ENCODE peak calls at places on chromosomes 7 and 10, in seven cellular contexts. N is colonic mucosa, T is heart left ventricle, Y is small intestine, I is kidney, K is hepatocyte, R is cardiac muscle cell. G is an unnamed sample. For H3K9me3, the result is how much of the 10 kb centered on the place peaks cover.

GRCh38 chr7:46571996-46572395 is 650.9 kb upstream of the IGFBP3 start:
- DNase-seq in R (no peak), I (no peak), K (no peak), Y (no peak), N (no peak), T (no peak), G (no peak)

GRCh38 chr10:112811741-112812551 is 138.1 kb upstream of the TCF7L2 start:
- DNase-seq in T (no peak), R (no peak), N (peak), K (peak), Y (peak), I (peak), G (no peak)

GRCh38 chr7:18177129-18177814 is 149.6 kb upstream of the PRPS1L1 start:
- DNase-seq in I (no peak), Y (no peak), T (no peak), R (no peak), N (no peak), K (no peak), G (no peak)

GRCh38 chr7:20021834-20022233 is 195.3 kb downstream of the MACC1 start:
- DNase-seq in K (no peak), N (no peak), T (no peak), R (no peak), Y (no peak), I (no peak), G (no peak)

GRCh38 chr10:126917975-126918908 is 13.0 kb downstream of the DOCK1 start:
- DNase-seq in R (peak), N (no peak), Y (no peak), K (no peak), I (peak), T (no peak), G (no peak)

GRCh38 chr10:132493756-132494290 is 43.8 kb upstream of the INPP5A start:
- DNase-seq in I (no peak), R (no peak), K (no peak), N (no peak), Y (no peak), T (peak), G (no peak)

GRCh38 chr7:101832681-101833375 is 15.4 kb downstream of the CUX1 start:
- DNase-seq in T (no peak), K (no peak), I (no peak), N (no peak), R (no peak), Y (no peak), G (no peak)

GRCh38 chr10:87767253-87767652 is 50.8 kb downstream of the ATAD1 start:
- DNase-seq in R (no peak), I (no peak), T (no peak), N (no peak), Y (no peak), K (no peak), G (no peak)

GRCh38 chr7:121000091-121000983 is 11.8 kb downstream of the CPED1 start:
- DNase-seq in N (no peak), I (no peak), K (no peak), Y (no peak), T (no peak), R (no peak), G (no peak)

GRCh38 chr10:122780391-122780790 is 65.3 kb downstream of the CUZD1 start:
- DNase-seq in Y (no peak), N (no peak), R (no peak), T (no peak), K (no peak), I (no peak), G (no peak)

GRCh38 chr7:131219277-131220041 is 108.2 kb upstream of the MKLN1 start:
- DNase-seq in I (no peak), R (no peak), N (no peak), Y (peak), T (peak), K (no peak), G (no peak)

GRCh38 chr10:86048571-86048970 is 318.0 kb downstream of the GRID1 start:
- DNase-seq in T (no peak), K (no peak), R (no peak), N (no peak), Y (no peak), I (no peak), G (no peak)

GRCh38 chr10:97321032-97321806 is 2.1 kb downstream of the FRAT1 start:
- DNase-seq in N (peak), T (peak), I (peak), K (peak), R (no peak), Y (peak), G (no peak)

GRCh38 chr10:75430000-75430763 is 1.2 kb upstream of the LRMDA start:
- DNase-seq in Y (peak), R (no peak), T (peak), I (peak), N (peak), K (peak), G (no peak)

GRCh38 chr10:4450981-4451501 is 375.0 kb upstream of the AKR1E2 start:
- DNase-seq in R (no peak), Y (no peak), K (no peak), I (no peak), N (no peak), T (no peak), G (no peak)

GRCh38 chr7:137820677-137821420 is 25.9 kb downstream of the DGKI start:
- DNase-seq in N (peak), K (peak), T (peak), I (peak), Y (no peak), R (peak), G (no peak)

GRCh38 chr7:15647309-15647708 is 39.2 kb downstream of the MEOX2 start:
- DNase-seq in Y (no peak), K (no peak), T (no peak), R (no peak), N (no peak), I (no peak), G (no peak)

GRCh38 chr10:19325581-19325980 is 277.0 kb downstream of the MALRD1 start:
- DNase-seq in K (no peak), N (no peak), T (no peak), Y (peak), I (no peak), R (no peak), G (no peak)

GRCh38 chr7:37379546-37379945 is 69.1 kb downstream of the ELMO1 start:
- DNase-seq in R (no peak), T (no peak), K (no peak), N (no peak), I (no peak), Y (no peak), G (no peak)

GRCh38 chr7:158007697-158008257 is 579.8 kb downstream of the PTPRN2 start:
- DNase-seq in N (no peak), Y (no peak), I (peak), R (no peak), T (no peak), K (no peak), G (no peak)
- H3K9me3 ChIP-seq in N (under half), Y (under half), I (under half), R (under half), T (under half), K (under half), G (under half)

DNA sequence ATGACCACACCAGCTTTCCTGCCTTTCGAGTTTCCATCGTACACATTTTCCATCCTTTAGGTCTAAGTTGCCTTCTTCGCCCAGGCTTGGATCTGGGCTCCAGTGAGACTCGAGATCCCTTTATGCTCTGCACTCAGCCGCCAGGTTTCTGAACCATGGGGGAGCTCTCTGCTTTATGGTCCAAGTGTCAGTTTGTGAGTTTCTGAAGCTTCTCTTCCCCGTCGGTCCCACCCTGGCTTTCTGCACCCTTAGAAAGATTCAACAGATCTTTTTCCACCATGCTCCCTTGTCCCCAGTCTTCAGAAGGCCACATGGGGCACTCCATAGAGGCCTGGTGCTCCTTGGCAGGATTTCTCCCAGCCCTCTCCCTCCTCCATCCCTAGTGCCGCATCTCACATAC is 402.0 kb downstream of the PTPRN2 start:
- DNase-seq in R (no peak), T (no peak), K (no peak), I (no peak), Y (no peak), N (no peak), G (no peak)
- H3K9me3 ChIP-seq in R (under half), T (under half), K (under half), I (under half), Y (under half), N (under half), G (under half)

DNA sequence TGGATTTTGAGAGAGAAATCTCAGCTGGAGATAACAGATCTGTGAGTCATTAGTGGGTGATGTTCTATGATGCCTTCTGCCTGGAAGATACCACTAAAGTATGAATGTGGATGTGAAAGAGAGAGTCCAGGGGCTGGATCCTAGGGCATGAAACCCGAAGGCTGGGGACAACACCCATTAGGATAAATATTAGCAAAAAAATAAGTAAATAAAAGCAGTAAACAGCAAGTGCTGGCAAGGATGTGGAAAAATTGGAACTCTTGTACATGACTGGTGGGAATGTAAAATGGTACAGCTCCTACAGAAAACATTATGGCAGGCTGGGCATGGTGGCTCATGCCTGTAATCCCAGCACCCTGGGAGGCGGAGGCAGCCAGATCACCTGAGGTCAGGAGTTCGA is 16.6 kb upstream of the MGMT start:
- DNase-seq in K (no peak), T (no peak), N (no peak), I (no peak), Y (no peak), R (no peak), G (no peak)
- H3K9me3 ChIP-seq in K (under half), T (under half), N (under half), I (under half), Y (under half), R (under half), G (under half)

GRCh38 chr7:72042855-72043254 is 369.3 kb downstream of the CALN1 start:
- DNase-seq in R (no peak), Y (no peak), T (no peak), K (no peak), N (no peak), I (no peak), G (no peak)
- H3K9me3 ChIP-seq in R (under half), Y (under half), T (under half), K (under half), N (under half), I (under half), G (under half)

DNA sequence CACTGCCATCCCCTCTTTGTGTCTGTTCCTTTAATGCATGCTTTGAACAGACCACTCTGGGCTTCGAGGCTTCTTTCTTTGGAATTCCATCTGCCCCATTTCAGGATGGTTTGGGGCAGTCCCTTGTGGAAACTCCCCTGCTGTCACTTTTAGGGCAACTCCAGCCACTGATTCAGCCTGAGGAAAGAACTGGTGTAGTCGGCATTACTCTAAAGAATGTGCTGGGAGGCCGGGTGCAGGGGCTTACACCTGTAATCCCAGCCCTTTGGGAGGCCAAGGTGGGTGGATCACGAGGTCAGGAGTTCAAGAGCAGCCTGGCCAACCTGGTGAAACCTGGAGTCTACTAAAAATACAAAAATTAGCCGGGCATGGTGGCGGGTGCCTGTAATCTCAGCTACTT is 358.1 kb upstream of the NUPR2 start:
- DNase-seq in Y (no peak), K (no peak), N (no peak), R (no peak), T (no peak), I (no peak), G (no peak)
- H3K9me3 ChIP-seq in Y (under half), K (under half), N (under half), R (under half), T (half or more), I (half or more), G (half or more)

GRCh38 chr10:37957841-37958240 is 18.6 kb downstream of the ZNF25 start:
- DNase-seq in I (no peak), R (no peak), T (no peak), Y (no peak), N (no peak), K (no peak), G (no peak)

GRCh38 chr10:37952051-37952815 is 24.2 kb downstream of the ZNF25 start:
- DNase-seq in Y (no peak), R (no peak), T (no peak), K (no peak), I (no peak), N (no peak), G (no peak)

GRCh38 chr10:37948210-37948609 is 28.2 kb downstream of the ZNF25 start:
- DNase-seq in N (no peak), I (no peak), Y (no peak), R (no peak), T (no peak), K (no peak), G (no peak)

GRCh38 chr10:37947526-37947925 is 28.9 kb downstream of the ZNF25 start:
- DNase-seq in R (no peak), T (no peak), K (no peak), N (no peak), Y (no peak), I (no peak), G (no peak)

DNA sequence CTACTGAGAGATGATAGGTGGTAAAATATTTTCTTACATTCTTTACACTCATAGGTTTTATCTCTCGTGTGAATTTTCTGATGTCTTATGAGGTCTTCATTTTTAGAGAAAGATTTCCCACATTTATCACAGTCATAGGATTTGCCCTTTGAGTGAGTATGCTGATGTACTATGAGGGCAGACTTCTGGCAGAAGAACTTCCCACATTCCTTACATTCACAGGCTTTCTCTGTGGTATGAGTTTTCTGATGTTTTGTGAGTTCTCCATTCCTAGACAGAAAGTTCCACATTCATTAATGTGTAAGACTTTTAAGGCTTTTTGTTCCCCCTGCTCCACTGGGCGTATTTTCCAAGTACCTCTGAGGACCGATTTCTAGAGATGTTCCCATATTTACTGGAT is 23.5 kb downstream of the ZNF25 start:
- DNase-seq in R (no peak), I (no peak), Y (no peak), N (no peak), T (no peak), K (no peak), G (no peak)
- H3K9me3 ChIP-seq in R (under half), I (under half), Y (under half), N (under half), T (under half), K (under half), G (under half)

G was measured in CD4-positive, alpha-beta T cell.